ENCODE peak calls at places on chromosomes 11 and 22, in five cellular contexts. B is HCT116, V is H1, F is HepG2, L is K562. D is an unnamed sample.

GRCh38 chr11:43825217-43825816 is 55.3 kb upstream of the ALKBH3 start:
- DNase-seq in B (peak), V (no peak), F (peak), L (peak), D (peak)

GRCh38 chr22:43289976-43290663 is 53.1 kb downstream of the SCUBE1 start:
- DNase-seq in B (no peak), V (no peak), F (no peak), L (no peak), D (no peak)

GRCh38 chr11:62560566-62561103 is 13.1 kb downstream of the EEF1G start:
- DNase-seq in B (peak), V (peak), F (peak), L (peak), D (peak)

GRCh38 chr11:124938206-124938765 is 2.4 kb upstream of the HEPACAM start:
- DNase-seq in B (no peak), V (no peak), F (peak), L (no peak), D (no peak)

GRCh38 chr22:28674121-28674563 is 5.5 kb downstream of the TTC28 start:
- DNase-seq in B (no peak), V (no peak), F (no peak), L (no peak), D (no peak)

GRCh38 chr11:1931791-1932480 is 12.4 kb downstream of the TNNT3 start:
- DNase-seq in B (no peak), V (no peak), F (no peak), L (no peak), D (no peak)

GRCh38 chr22:50145741-50146439 is 24.6 kb upstream of the PANX2 start:
- DNase-seq in B (no peak), V (no peak), F (no peak), L (no peak), D (no peak)

GRCh38 chr11:27218498-27219038 is 144.4 kb downstream of the CCDC34 start:
- DNase-seq in B (no peak), V (peak), F (no peak), L (no peak), D (no peak)

GRCh38 chr11:17352925-17353227 is 1.3 kb downstream of the NCR3LG1 start:
- DNase-seq in B (no peak), V (peak), F (peak), L (peak), D (no peak)

GRCh38 chr11:61133145-61133544 is 28.1 kb downstream of the VPS37C start:
- DNase-seq in B (no peak), V (no peak), F (no peak), L (no peak), D (no peak)

GRCh38 chr11:85029964-85030363 is 597.2 kb downstream of the DLG2 start:
- DNase-seq in B (no peak), V (no peak), F (peak), L (no peak), D (no peak)

GRCh38 chr22:48061726-48062125 is 1299.3 kb downstream of the TBC1D22A start:
- DNase-seq in B (no peak), V (no peak), F (no peak), L (no peak), D (no peak)

GRCh38 chr22:26975381-26975780 is 318.0 kb downstream of the MIAT start:
- DNase-seq in B (no peak), V (no peak), F (no peak), L (no peak), D (no peak)

GRCh38 chr11:86099727-86100320 is 30.9 kb upstream of the PICALM start:
- DNase-seq in B (no peak), V (no peak), F (peak), L (no peak), D (no peak)

GRCh38 chr11:3905080-3905953 is 49.9 kb downstream of the STIM1 start:
- DNase-seq in B (peak), V (no peak), F (peak), L (peak), D (no peak)

GRCh38 chr11:85766801-85767200 is 44.1 kb downstream of the SYTL2 start:
- DNase-seq in B (no peak), V (no peak), F (no peak), L (no peak), D (no peak)

GRCh38 chr11:10287140-10287539 is 6.9 kb downstream of the SBF2 start:
- DNase-seq in B (no peak), V (no peak), F (no peak), L (no peak), D (no peak)

GRCh38 chr11:19723572-19724342 is 11.1 kb downstream of the NAV2 start:
- DNase-seq in B (peak), V (no peak), F (peak), L (no peak), D (no peak)

GRCh38 chr11:72745925-72746550 is 6.2 kb downstream of the ARAP1 start:
- DNase-seq in B (no peak), V (no peak), F (no peak), L (no peak), D (no peak)

GRCh38 chr11:36371590-36371989 is 75.5 kb downstream of the PRR5L start:
- DNase-seq in B (no peak), V (no peak), F (no peak), L (no peak), D (no peak)

GRCh38 chr11:81432333-81432732 is 1301.3 kb downstream of the FAM181B start:
- DNase-seq in B (no peak), V (no peak), F (no peak), L (no peak), D (no peak)

GRCh38 chr11:6596237-6596877 is 7.1 kb downstream of the RRP8 start:
- DNase-seq in B (no peak), V (peak), F (no peak), L (no peak), D (no peak)

GRCh38 chr22:47663615-47664605 is 901.5 kb downstream of the TBC1D22A start:
- DNase-seq in B (no peak), V (no peak), F (no peak), L (no peak), D (no peak)

GRCh38 chr11:36361901-36362391 is 65.9 kb downstream of the PRR5L start:
- DNase-seq in B (no peak), V (peak), F (no peak), L (no peak), D (no peak)

GRCh38 chr11:46597609-46598219 is 3.9 kb upstream of the AMBRA1 start:
- DNase-seq in B (no peak), V (no peak), F (no peak), L (peak), D (no peak)

GRCh38 chr11:76721755-76722677 is 51.5 kb upstream of the LRRC32 start:
- DNase-seq in B (peak), V (peak), F (peak), L (peak), D (peak)

GRCh38 chr22:43433451-43433850 is 21.6 kb downstream of the MPPED1 start:
- DNase-seq in B (no peak), V (no peak), F (no peak), L (no peak), D (no peak)

GRCh38 chr11:76770642-76771445 is 12.3 kb upstream of the TSKU start:
- DNase-seq in B (no peak), V (no peak), F (peak), L (no peak), D (peak)

DNA sequence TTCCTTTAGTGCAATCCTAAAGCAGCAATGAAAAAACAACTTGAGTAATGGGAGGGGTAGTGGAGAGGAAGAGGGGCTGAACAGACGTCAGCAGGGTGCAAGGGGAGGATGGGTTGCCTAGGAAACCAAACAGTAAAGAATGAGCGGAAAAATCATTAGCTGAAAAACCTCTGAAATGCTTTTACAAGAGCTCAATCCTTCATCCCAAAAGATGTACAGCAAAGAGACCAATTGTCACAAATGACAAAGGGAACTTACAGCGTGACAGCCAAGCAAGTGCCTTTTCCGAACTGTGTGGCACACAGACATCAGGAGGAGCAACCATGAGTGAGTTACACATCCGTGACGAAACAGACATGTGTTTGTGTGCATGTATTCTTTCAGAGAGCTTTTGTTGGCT is 104.6 kb downstream of the SIK3 start:
- DNase-seq in B (no peak), V (no peak), F (no peak), L (no peak), D (peak)
- TF ChIP-seq ZNF274 in B (no peak), V (no peak), F (no peak), L (no peak), D (no peak)

GRCh38 chr22:40818747-40819662 is at the start of gene SLC25A17:
- DNase-seq in B (peak), V (peak), F (peak), L (peak), D (peak)
- H3K4me3 ChIP-seq in B (peak), V (peak), F (peak), L (peak), D (peak)

DNA sequence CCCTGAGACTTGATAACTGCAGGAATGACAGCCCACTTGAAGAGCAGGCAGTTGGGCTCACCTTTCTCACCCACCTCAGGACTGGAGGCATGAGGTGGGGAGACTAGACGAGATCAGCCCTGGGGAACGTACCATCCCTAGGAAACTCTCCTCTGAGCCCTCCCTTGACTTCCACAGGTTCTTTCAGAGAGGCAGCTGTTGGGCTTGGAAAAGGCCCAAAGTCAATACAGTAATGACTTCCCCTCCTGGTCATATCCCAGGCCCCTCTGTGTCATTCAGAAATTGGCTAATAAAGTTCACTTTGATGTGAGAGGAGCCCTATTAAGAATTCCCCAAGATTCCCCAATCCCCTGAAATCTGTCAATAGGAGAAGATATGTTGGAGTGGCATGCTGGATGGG is 5.8 kb upstream of the NECTIN1 start:
- DNase-seq in B (no peak), V (no peak), F (no peak), L (no peak), D (no peak)
- TF ChIP-seq ZNF274 in B (no peak), V (no peak), F (no peak), L (no peak), D (no peak)

GRCh38 chr11:128565881-128566280 is 21.5 kb downstream of the ETS1 start:
- DNase-seq in B (no peak), V (no peak), F (no peak), L (no peak), D (no peak)

GRCh38 chr11:128567130-128567529 is 20.2 kb downstream of the ETS1 start:
- DNase-seq in B (no peak), V (no peak), F (no peak), L (no peak), D (no peak)

GRCh38 chr11:128572965-128573364 is 14.4 kb downstream of the ETS1 start:
- DNase-seq in B (no peak), V (no peak), F (no peak), L (no peak), D (no peak)

GRCh38 chr11:128568166-128568778 is 19.1 kb downstream of the ETS1 start:
- DNase-seq in B (no peak), V (no peak), F (no peak), L (no peak), D (no peak)

DNA sequence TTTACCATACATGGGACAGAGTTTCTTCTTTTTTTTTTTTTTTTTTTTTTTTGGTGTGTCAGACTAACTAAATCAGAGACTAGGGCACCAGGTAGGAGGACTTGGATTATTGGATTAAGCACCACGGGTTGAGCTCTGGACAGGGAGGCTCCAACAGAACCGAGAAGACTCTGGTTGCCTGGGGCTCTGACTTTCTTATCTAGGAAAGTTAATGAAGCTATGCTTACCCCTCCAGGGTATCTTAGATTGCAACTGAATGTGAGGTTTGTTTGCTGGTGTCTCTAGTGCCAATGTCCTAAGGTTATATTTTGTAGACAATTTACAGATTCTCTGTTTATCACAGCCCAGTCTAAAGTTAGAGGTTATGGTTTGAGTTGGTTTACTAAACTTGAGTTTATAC is 18.1 kb downstream of the ETS1 start:
- DNase-seq in B (no peak), V (no peak), F (no peak), L (no peak), D (no peak)
- H3K4me3 ChIP-seq in B (no peak), V (no peak), F (no peak), L (no peak), D (no peak)

DNA sequence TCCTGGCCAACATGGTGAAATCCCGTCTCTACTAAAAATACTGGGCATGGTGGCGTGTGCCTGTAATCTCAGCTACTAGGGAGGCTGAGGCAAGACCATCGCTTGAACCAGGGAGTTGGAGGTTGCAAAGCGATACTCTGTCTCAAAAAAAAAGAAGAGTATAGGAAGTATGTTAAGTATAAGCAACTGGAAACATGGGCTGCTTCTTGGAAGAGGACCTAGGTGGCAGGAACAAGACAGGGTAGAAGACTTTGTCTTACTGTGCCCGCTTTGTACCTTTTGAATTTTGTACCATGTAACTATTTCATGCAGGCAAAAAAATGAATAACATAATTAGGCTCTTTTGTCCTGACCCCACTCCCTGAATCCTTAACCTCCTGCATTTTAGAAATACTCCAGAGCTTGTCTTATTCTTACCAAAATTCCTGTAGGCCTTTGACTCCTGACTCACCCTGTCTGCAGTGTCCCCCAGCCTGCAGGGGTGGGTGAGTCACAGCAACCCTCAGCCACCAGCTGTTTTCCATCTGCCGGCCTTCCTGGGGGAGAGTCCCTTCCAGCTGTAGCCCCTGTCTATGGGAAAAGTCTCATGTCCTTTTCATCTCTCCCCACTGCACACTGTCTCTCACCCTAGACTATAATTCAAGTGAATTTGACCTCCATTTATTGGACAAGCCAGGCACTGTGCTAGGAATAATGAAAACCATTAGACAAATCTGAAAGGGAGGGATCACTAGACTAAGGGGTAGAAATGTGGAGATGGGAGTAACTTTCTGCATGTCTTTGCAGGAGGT is 41.8 kb downstream of the TXN2 start:
- DNase-seq in B (no peak), V (no peak), F (peak), L (peak), D (no peak)
- TF ChIP-seq ZNF274 in B (no peak), V (no peak), F (no peak), L (no peak), D (no peak)

DNA sequence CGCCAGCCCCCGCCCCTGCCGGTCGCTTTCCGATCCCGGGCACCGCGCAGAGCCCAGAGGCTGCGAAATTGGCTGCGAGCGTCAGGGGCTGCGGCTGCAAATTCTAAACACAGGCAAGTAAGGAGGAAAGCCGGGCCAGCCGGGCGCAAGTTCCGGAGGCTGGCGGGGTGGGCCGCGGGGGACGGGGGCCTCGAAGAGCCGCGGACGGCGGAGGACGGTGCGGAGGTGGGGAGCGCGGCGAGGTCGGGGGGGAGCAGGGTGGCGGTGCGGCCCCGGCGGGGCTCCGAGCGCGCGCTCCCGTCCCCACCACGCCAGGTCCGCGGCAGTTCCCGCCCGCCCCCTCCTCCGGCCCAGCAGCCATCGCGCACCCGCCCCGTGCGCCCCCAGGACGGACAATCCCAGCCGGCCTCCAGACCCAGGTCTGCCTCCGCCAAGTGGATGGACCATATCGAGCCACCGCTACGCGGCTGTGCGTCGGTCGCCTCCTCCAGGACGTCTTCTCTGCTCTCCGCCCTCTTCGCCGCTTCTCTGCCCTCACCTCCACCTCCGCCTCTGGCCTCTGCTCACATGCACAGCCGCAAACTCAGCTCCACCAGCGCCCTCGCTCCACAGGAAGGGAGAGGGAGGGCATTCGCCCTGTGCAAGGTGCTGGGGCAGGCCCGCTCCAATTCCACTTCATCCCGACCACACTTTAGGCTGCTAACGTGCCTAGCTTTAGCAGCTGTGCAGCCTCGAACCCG is 7.2 kb downstream of the ELFN2 start:
- DNase-seq in B (no peak), V (peak), F (no peak), L (no peak), D (no peak)
- H3K4me3 ChIP-seq in B (peak), V (peak), F (no peak), L (no peak), D (peak)

GRCh38 chr22:24208012-24208749 is 26.9 kb downstream of the SUSD2 start:
- DNase-seq in B (peak), V (no peak), F (peak), L (no peak), D (no peak)
- TF ChIP-seq ZNF274 in B (no peak), V (no peak), F (no peak), L (no peak), D (no peak)

D was measured in NT2/D1.